ENCODE peak calls at places on chromosomes 4 and X, in eight cellular contexts. A is WERI-Rb-1, G is body of pancreas, T is spleen, P is fibroblast of lung, O is dorsolateral prefrontal cortex, F is MM.1S, W is stomach. E is an unnamed sample.

GRCh38 chr4:158016511-158016910 is 156.3 kb downstream of the GASK1B start:
- DNase-seq in A (no peak), G (no peak), T (no peak), P (peak), O (no peak), F (no peak), W (no peak), E (no peak)

GRCh38 chr4:3615386-3616286 is 83.4 kb upstream of the LRPAP1 start:
- DNase-seq in A (peak), G (no peak), T (peak), P (no peak), O (no peak), F (no peak), W (no peak), E (no peak)

GRCh38 chrX:100636321-100636991 is at the start of gene TSPAN6:
- DNase-seq in A (peak), G (peak), T (peak), P (peak), O (peak), F (peak), W (peak), E (peak)

GRCh38 chrX:39903343-39903742 is 194.4 kb downstream of the BCOR start:
- DNase-seq in A (no peak), G (no peak), T (no peak), P (peak), O (no peak), F (no peak), W (no peak), E (no peak)

GRCh38 chr4:106369456-106370060 is 980 bp upstream of the GIMD1 start:
- DNase-seq in A (peak), G (peak), T (no peak), P (peak), O (no peak), F (peak), W (no peak), E (peak)

GRCh38 chr4:26076000-26076587 is 162.1 kb downstream of the SMIM20 start:
- DNase-seq in A (no peak), G (peak), T (no peak), P (peak), O (no peak), F (no peak), W (no peak), E (no peak)

GRCh38 chrX:99095965-99096364 is 1314.1 kb downstream of the PCDH19 start:
- DNase-seq in A (no peak), G (no peak), T (no peak), P (no peak), O (no peak), F (no peak), W (no peak), E (no peak)

GRCh38 chr4:147453561-147454141 is 27.2 kb upstream of the EDNRA start:
- DNase-seq in A (no peak), G (no peak), T (no peak), P (peak), O (no peak), F (no peak), W (no peak), E (no peak)

GRCh38 chrX:46327229-46328081 is 217.8 kb downstream of the ZNF674 start:
- DNase-seq in A (no peak), G (peak), T (no peak), P (peak), O (no peak), F (no peak), W (peak), E (peak)

GRCh38 chr4:138114434-138114833 is 127.7 kb downstream of the SLC7A11 start:
- DNase-seq in A (no peak), G (no peak), T (no peak), P (no peak), O (no peak), F (peak), W (no peak), E (no peak)

GRCh38 chrX:118679290-118679689 is 48.1 kb upstream of the IL13RA1 start:
- DNase-seq in A (no peak), G (no peak), T (no peak), P (no peak), O (no peak), F (no peak), W (no peak), E (no peak)

GRCh38 chr4:26432419-26432818 is 57.9 kb downstream of the CCKAR start:
- DNase-seq in A (no peak), G (no peak), T (no peak), P (no peak), O (no peak), F (no peak), W (no peak), E (no peak)

GRCh38 chrX:69493193-69493592 is 10.9 kb upstream of the NALF2 start:
- DNase-seq in A (peak), G (peak), T (no peak), P (no peak), O (no peak), F (peak), W (peak), E (peak)

GRCh38 chr4:81905966-81906365 is 434.3 kb upstream of the RASGEF1B start:
- DNase-seq in A (no peak), G (no peak), T (no peak), P (no peak), O (no peak), F (peak), W (no peak), E (no peak)

GRCh38 chrX:19947612-19948011 is 43.2 kb downstream of the BCLAF3 start:
- DNase-seq in A (no peak), G (no peak), T (no peak), P (no peak), O (no peak), F (no peak), W (no peak), E (no peak)

GRCh38 chrX:103254171-103254824 is 657 bp downstream of the TCEAL8 start:
- DNase-seq in A (peak), G (peak), T (peak), P (peak), O (no peak), F (peak), W (peak), E (peak)

GRCh38 chrX:116135277-116135676 is 35.3 kb upstream of the AGTR2 start:
- DNase-seq in A (no peak), G (no peak), T (no peak), P (no peak), O (no peak), F (no peak), W (no peak), E (no peak)

GRCh38 chr4:173878701-173879100 is 348.7 kb upstream of the HAND2 start:
- DNase-seq in A (no peak), G (peak), T (no peak), P (peak), O (no peak), F (no peak), W (no peak), E (no peak)

GRCh38 chr4:70761276-70761816 is 39.6 kb downstream of the RUFY3 start:
- DNase-seq in A (no peak), G (no peak), T (no peak), P (no peak), O (no peak), F (no peak), W (no peak), E (no peak)

GRCh38 chr4:22876281-22876680 is 183.5 kb downstream of the GBA3 start:
- DNase-seq in A (no peak), G (no peak), T (no peak), P (no peak), O (no peak), F (no peak), W (no peak), E (no peak)

GRCh38 chr4:152655272-152656129 is 24.3 kb downstream of the TMEM154 start:
- DNase-seq in A (no peak), G (no peak), T (no peak), P (no peak), O (no peak), F (no peak), W (no peak), E (no peak)

GRCh38 chr4:82754546-82755165 is 43.9 kb downstream of the SCD5 start:
- DNase-seq in A (no peak), G (no peak), T (peak), P (no peak), O (no peak), F (no peak), W (no peak), E (no peak)

GRCh38 chrX:107324493-107325310 is 118.3 kb downstream of the DNAAF6 start:
- DNase-seq in A (peak), G (peak), T (peak), P (peak), O (no peak), F (peak), W (no peak), E (peak)

GRCh38 chr4:65665951-65666523 is 4.3 kb downstream of the EPHA5 start:
- DNase-seq in A (no peak), G (no peak), T (no peak), P (peak), O (no peak), F (no peak), W (no peak), E (no peak)

GRCh38 chr4:1843852-1844251 is 12.1 kb downstream of the LETM1 start:
- DNase-seq in A (no peak), G (no peak), T (no peak), P (no peak), O (peak), F (no peak), W (no peak), E (peak)

GRCh38 chr4:60588556-60588955 is 611.6 kb upstream of the ADGRL3 start:
- DNase-seq in A (no peak), G (no peak), T (no peak), P (no peak), O (no peak), F (no peak), W (no peak), E (no peak)

GRCh38 chr4:169770411-169770810 is 12.7 kb upstream of the HPF1 start:
- DNase-seq in A (no peak), G (no peak), T (no peak), P (no peak), O (no peak), F (no peak), W (no peak), E (no peak)

GRCh38 chr4:128721896-128722295 is 87.6 kb upstream of the JADE1 start:
- DNase-seq in A (no peak), G (no peak), T (no peak), P (no peak), O (no peak), F (no peak), W (no peak), E (no peak)
- H3K27ac ChIP-seq in A (no peak), G (no peak), T (no peak), P (no peak), O (no peak), F (no peak), W (no peak), E (no peak)

GRCh38 chr4:24736066-24736465 is 59.3 kb upstream of the SOD3 start:
- DNase-seq in A (peak), G (no peak), T (no peak), P (no peak), O (no peak), F (no peak), W (no peak), E (no peak)
- TF ChIP-seq CTCF in A (peak), G (no peak), T (no peak), P (peak), O (no peak), F (peak), W (no peak), E (no peak)

DNA sequence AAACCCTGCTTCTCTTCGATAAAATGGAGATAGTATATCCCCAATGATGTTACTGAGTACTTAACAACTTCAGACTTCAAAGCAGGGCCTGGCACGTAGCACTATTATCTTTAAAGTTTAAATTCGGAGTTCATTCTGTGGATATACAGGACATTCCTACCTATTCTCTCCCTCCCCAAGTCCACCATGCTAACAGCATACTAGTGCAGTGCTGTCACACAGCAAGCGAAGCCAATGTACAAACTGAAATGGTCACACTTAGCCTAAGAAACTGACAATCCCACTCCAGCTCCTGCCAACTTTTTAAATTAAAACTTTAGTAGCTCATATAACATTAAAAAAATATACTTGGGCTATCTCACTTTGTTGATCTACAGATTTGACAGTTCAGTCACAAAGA is 1.2 kb upstream of the DNAJB14 start:
- DNase-seq in A (no peak), G (no peak), T (no peak), P (no peak), O (no peak), F (no peak), W (no peak), E (no peak)
- H3K27ac ChIP-seq in A (peak), G (peak), T (peak), P (peak), O (no peak), F (peak), W (peak), E (peak)

DNA sequence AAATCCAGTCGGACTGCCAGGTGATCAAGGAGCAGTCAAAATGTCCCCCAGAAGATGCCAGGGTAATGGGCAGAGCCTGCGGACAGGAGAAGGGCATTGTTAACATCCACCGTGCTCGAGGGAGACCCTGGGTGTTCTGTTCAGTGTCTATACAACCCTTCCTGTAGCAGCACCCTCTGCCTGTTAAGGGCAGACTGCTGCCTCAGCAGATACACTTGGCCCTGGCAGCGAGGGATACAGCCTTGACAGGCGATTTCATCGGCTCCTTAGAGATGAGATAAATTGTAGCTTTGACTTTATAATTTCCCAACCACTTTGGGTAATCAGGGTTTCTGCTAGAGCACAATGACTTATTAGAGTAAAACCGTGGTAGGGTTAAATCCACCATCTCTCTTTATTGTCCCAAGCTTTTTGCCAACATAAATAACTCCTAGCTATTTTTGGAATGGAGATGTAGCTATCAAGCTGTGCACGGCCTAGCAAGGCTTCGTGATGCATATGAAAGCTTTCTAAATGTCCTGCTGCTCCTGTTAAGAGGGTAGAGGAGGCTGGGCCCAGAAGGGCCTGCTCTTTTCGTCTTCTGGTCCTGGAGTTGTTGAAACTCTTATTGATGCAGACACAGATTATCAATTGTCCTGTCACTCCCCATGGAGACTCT is 195.9 kb downstream of the CPEB2 start:
- DNase-seq in A (no peak), G (no peak), T (no peak), P (peak), O (no peak), F (no peak), W (no peak), E (no peak)
- TF ChIP-seq CTCF in A (no peak), G (no peak), T (no peak), P (no peak), O (no peak), F (no peak), W (no peak), E (no peak)